ENCODE peak calls at places on chromosomes 5 and 9, in nine cellular contexts. H, S, D, A, U, I, C, Z and J are unnamed samples.

GRCh38 chr9:112020680-112021596 is 124.3 kb downstream of the UGCG start:
- DNase-seq in H (no peak), S (no peak), D (no peak), A (no peak), U (peak; percentile 19), I (no peak), C (no peak), Z (peak; percentile 74), J (no peak)

GRCh38 chr5:97936246-97936645 is 753.2 kb upstream of the RIOK2 start:
- DNase-seq in H (no peak), S (no peak), D (no peak), A (no peak), U (no peak), I (no peak), C (no peak), Z (no peak), J (no peak)

GRCh38 chr5:137563301-137563645 is 64.1 kb upstream of the SPOCK1 start:
- DNase-seq in H (no peak), S (no peak), D (no peak), A (no peak), U (no peak), I (no peak), C (no peak), Z (no peak), J (no peak)

GRCh38 chr9:110911659-110912473 is 126.4 kb downstream of the LPAR1 start:
- DNase-seq in H (no peak), S (no peak), D (no peak), A (no peak), U (no peak), I (no peak), C (no peak), Z (no peak), J (no peak)

GRCh38 chr9:89435315-89435823 is 62.5 kb downstream of the SEMA4D start:
- DNase-seq in H (peak; percentile 90), S (peak; percentile 92), D (peak; percentile 61), A (no peak), U (peak; percentile 43), I (peak; percentile 36), C (no peak), Z (no peak), J (peak; percentile 83)

GRCh38 chr5:74227081-74227480 is 413.4 kb downstream of the ENC1 start:
- DNase-seq in H (no peak), S (no peak), D (no peak), A (no peak), U (no peak), I (no peak), C (peak; percentile 74), Z (no peak), J (no peak)

GRCh38 chr5:142046191-142046590 is 33.4 kb upstream of the GNPDA1 start:
- DNase-seq in H (no peak), S (no peak), D (no peak), A (no peak), U (no peak), I (no peak), C (no peak), Z (no peak), J (no peak)

GRCh38 chr9:97906236-97906831 is 16.0 kb downstream of the TRMO start:
- DNase-seq in H (no peak), S (no peak), D (no peak), A (no peak), U (no peak), I (no peak), C (peak; percentile 68), Z (peak; percentile 61), J (peak; percentile 29)

GRCh38 chr5:42953061-42953460 is 87.1 kb downstream of the ANXA2R start:
- DNase-seq in H (no peak), S (no peak), D (no peak), A (no peak), U (no peak), I (no peak), C (no peak), Z (peak; percentile 9), J (no peak)

GRCh38 chr9:35254237-35254636 is 92.4 kb downstream of the UNC13B start:
- DNase-seq in H (no peak), S (no peak), D (no peak), A (no peak), U (peak; percentile 3), I (no peak), C (no peak), Z (no peak), J (peak; percentile 29)

GRCh38 chr9:134855231-134855899 is 25.2 kb upstream of the FCN2 start:
- DNase-seq in H (no peak), S (no peak), D (no peak), A (peak; percentile 42), U (no peak), I (no peak), C (no peak), Z (no peak), J (peak; percentile 14)

GRCh38 chr9:89387970-89388867 is 69.9 kb downstream of the SECISBP2 start:
- DNase-seq in H (peak; percentile 42), S (peak; percentile 37), D (no peak), A (peak; percentile 86), U (no peak), I (no peak), C (peak; percentile 86), Z (no peak), J (peak; percentile 82)

GRCh38 chr9:108442604-108443277 is 413.0 kb downstream of the ACTL7B start:
- DNase-seq in H (no peak), S (no peak), D (no peak), A (no peak), U (no peak), I (no peak), C (no peak), Z (no peak), J (no peak)

GRCh38 chr9:71736236-71736635 is 32.1 kb downstream of the CEMIP2 start:
- DNase-seq in H (no peak), S (no peak), D (no peak), A (no peak), U (no peak), I (no peak), C (no peak), Z (no peak), J (no peak)

GRCh38 chr9:127520941-127521918 is 69.9 kb downstream of the LRSAM1 start:
- DNase-seq in H (no peak), S (no peak), D (no peak), A (no peak), U (no peak), I (no peak), C (no peak), Z (peak; percentile 90), J (peak; percentile 79)

GRCh38 chr9:99358668-99359067 is 136.6 kb downstream of the SEC61B start:
- DNase-seq in H (no peak), S (no peak), D (no peak), A (no peak), U (no peak), I (no peak), C (no peak), Z (no peak), J (no peak)
- TF ChIP-seq POLR2A in H (no peak), S (no peak), D (no peak), A (no peak), U (no peak), I (no peak), C (no peak), Z (no peak), J (no peak)

GRCh38 chr5:344668-345067 is 23.2 kb downstream of the AHRR start:
- DNase-seq in H (no peak), S (no peak), D (no peak), A (no peak), U (no peak), I (no peak), C (no peak), Z (no peak), J (no peak)
- H3K4me3 ChIP-seq in H (no peak overlapping the region), S (no peak overlapping the region), D (no peak overlapping the region), A (no peak overlapping the region), U (no peak overlapping the region), I (no peak overlapping the region), C (no peak overlapping the region), Z (no peak overlapping the region), J (no peak overlapping the region)

GRCh38 chr9:27311184-27311583 is 14.2 kb upstream of the EQTN start:
- DNase-seq in H (no peak), S (no peak), D (no peak), A (no peak), U (no peak), I (no peak), C (no peak), Z (no peak), J (no peak)
- TF ChIP-seq POLR2AphosphoS5 in H (no peak), S (no peak), D (no peak), A (no peak), U (no peak), I (no peak), C (no peak), Z (no peak), J (no peak)

GRCh38 chr5:139745800-139746690 is 49.6 kb upstream of the PSD2 start:
- DNase-seq in H (peak; percentile 62), S (peak; percentile 66), D (peak; percentile 64), A (no peak), U (peak; percentile 72), I (peak; percentile 95), C (peak; percentile 87), Z (peak; percentile 67), J (peak; percentile 82)
- TF ChIP-seq POLR2A in H (no peak), S (no peak), D (no peak), A (peak; percentile 7), U (no peak), I (no peak), C (no peak), Z (no peak), J (no peak)

DNA sequence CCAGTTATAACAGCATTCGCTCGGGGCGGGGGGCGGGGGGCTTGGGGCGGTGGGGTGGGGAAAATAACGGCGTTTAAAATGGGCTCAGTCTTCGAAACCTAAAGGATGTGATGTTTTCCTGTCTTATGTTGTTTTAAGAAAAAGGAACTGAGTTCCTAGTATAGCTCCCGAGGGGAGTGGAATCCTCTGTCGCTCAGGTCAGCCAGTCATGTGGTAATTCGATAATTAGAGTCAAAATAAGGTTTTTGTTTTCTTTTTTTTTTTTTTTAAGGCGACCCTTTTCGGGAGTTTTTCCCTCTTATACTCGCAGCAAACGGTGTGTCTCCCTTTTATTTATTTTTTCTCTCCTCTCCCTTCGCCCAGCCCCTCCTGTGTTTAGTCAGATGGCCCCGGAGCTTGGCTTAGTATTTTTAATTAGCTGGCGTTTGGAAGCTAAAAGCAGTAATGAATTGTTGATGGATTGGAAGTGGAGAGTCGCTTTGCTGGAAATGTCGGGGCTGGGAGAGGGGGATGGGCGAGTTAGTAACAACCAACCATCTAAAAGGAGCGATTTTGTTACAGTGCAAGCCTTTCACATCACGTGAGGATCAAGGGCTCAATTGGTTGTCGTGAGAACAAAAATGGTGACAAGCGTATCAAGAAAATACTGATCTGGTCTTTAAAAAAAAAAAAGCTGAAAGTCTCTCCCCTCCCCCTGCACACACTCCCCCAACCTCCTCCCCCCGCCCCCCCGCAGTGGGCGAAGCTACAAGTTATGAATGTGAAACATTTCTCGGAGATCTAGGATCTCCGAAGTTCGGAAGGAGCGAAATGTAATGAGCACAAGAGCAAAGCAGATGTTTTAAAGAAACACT is 704 bp upstream of the ZNF608 start:
- DNase-seq in H (peak; percentile 79), S (peak; percentile 83), D (peak; percentile 63), A (peak; percentile 90), U (peak; percentile 80), I (no peak), C (peak; percentile 90), Z (peak; percentile 95), J (peak; percentile 87)
- H3K4me3 ChIP-seq in H (peak overlapping the region; percentile 58), S (peak overlapping the region; percentile 68), D (peak overlapping the region; percentile 70), A (peak overlapping the region; percentile 53), U (peak overlapping the region; percentile 65), I (no peak overlapping the region), C (peak overlapping the region; percentile 64), Z (peak overlapping the region; percentile 65), J (peak overlapping the region; percentile 66)

GRCh38 chr5:1474875-1475543 is 29.8 kb upstream of the SLC6A3 start:
- DNase-seq in H (no peak), S (no peak), D (peak; percentile 40), A (peak; percentile 45), U (no peak), I (no peak), C (no peak), Z (no peak), J (no peak)
- TF ChIP-seq POLR2AphosphoS5 in H (no peak), S (no peak), D (no peak), A (no peak), U (no peak), I (no peak), C (no peak), Z (no peak), J (peak; percentile 68)